ENCODE peak calls at places on chromosomes 3 and 15, in nine cellular contexts. One of them, this sample, is unnamed.

GRCh38 chr15:41429003-41429890 is 12.4 kb downstream of the RTF1 start:
- DNase-seq in iris pigment epithelial cell: peak; percentile 42
- DNase-seq in Calu3: no peak
- DNase-seq in naive thymus-derived CD8-positive, alpha-beta T cell: no peak
- DNase-seq in NCI-H524: no peak
- DNase-seq in activated B cell treated with CpG ODN at 0.5 μM for 24 hours: no peak
- DNase-seq in amniotic stem cell: no peak
- DNase-seq in T1000: no peak
- DNase-seq in fibroblast of gingiva: no peak
- DNase-seq in this sample: no peak

GRCh38 chr3:64187065-64187959 is 38.0 kb downstream of the PRICKLE2 start:
- DNase-seq in fibroblast of gingiva: peak; percentile 67
- DNase-seq in activated B cell treated with CpG ODN at 0.5 μM for 24 hours: no peak
- DNase-seq in Calu3: peak; percentile 71
- DNase-seq in iris pigment epithelial cell: peak; percentile 98
- DNase-seq in amniotic stem cell: peak; percentile 64
- DNase-seq in NCI-H524: no peak
- DNase-seq in T1000: peak; percentile 89
- DNase-seq in naive thymus-derived CD8-positive, alpha-beta T cell: no peak
- DNase-seq in this sample: peak; percentile 52

GRCh38 chr3:65809641-65810150 is 229.0 kb downstream of the MAGI1 start:
- DNase-seq in fibroblast of gingiva: no peak
- DNase-seq in NCI-H524: no peak
- DNase-seq in amniotic stem cell: no peak
- DNase-seq in T1000: no peak
- DNase-seq in iris pigment epithelial cell: no peak
- DNase-seq in Calu3: no peak
- DNase-seq in activated B cell treated with CpG ODN at 0.5 μM for 24 hours: no peak
- DNase-seq in naive thymus-derived CD8-positive, alpha-beta T cell: no peak
- DNase-seq in this sample: no peak

GRCh38 chr15:58724471-58724870 is 25.0 kb downstream of the ADAM10 start:
- DNase-seq in naive thymus-derived CD8-positive, alpha-beta T cell: no peak
- DNase-seq in amniotic stem cell: no peak
- DNase-seq in Calu3: no peak
- DNase-seq in NCI-H524: no peak
- DNase-seq in fibroblast of gingiva: peak; percentile 22
- DNase-seq in activated B cell treated with CpG ODN at 0.5 μM for 24 hours: no peak
- DNase-seq in T1000: no peak
- DNase-seq in iris pigment epithelial cell: peak; percentile 82
- DNase-seq in this sample: no peak

GRCh38 chr3:95813261-95813660 is 1001.1 kb upstream of the EPHA6 start:
- DNase-seq in naive thymus-derived CD8-positive, alpha-beta T cell: no peak
- DNase-seq in T1000: no peak
- DNase-seq in activated B cell treated with CpG ODN at 0.5 μM for 24 hours: no peak
- DNase-seq in fibroblast of gingiva: no peak
- DNase-seq in iris pigment epithelial cell: no peak
- DNase-seq in amniotic stem cell: no peak
- DNase-seq in NCI-H524: no peak
- DNase-seq in Calu3: no peak
- DNase-seq in this sample: no peak

GRCh38 chr3:86245360-86245759 is 745.6 kb downstream of the VGLL3 start:
- DNase-seq in naive thymus-derived CD8-positive, alpha-beta T cell: no peak
- DNase-seq in iris pigment epithelial cell: peak; percentile 1
- DNase-seq in Calu3: no peak
- DNase-seq in NCI-H524: peak; percentile 36
- DNase-seq in amniotic stem cell: no peak
- DNase-seq in activated B cell treated with CpG ODN at 0.5 μM for 24 hours: no peak
- DNase-seq in T1000: no peak
- DNase-seq in fibroblast of gingiva: no peak
- DNase-seq in this sample: no peak

GRCh38 chr3:195069501-195070251 is 201.3 kb downstream of the XXYLT1 start:
- DNase-seq in iris pigment epithelial cell: no peak
- DNase-seq in T1000: no peak
- DNase-seq in activated B cell treated with CpG ODN at 0.5 μM for 24 hours: peak; percentile 9
- DNase-seq in naive thymus-derived CD8-positive, alpha-beta T cell: no peak
- DNase-seq in fibroblast of gingiva: no peak
- DNase-seq in Calu3: no peak
- DNase-seq in NCI-H524: no peak
- DNase-seq in amniotic stem cell: no peak
- DNase-seq in this sample: no peak

GRCh38 chr3:54857343-54857742 is 70.5 kb downstream of the LRTM1 start:
- DNase-seq in activated B cell treated with CpG ODN at 0.5 μM for 24 hours: no peak
- DNase-seq in naive thymus-derived CD8-positive, alpha-beta T cell: no peak
- DNase-seq in NCI-H524: no peak
- DNase-seq in iris pigment epithelial cell: no peak
- DNase-seq in amniotic stem cell: no peak
- DNase-seq in Calu3: no peak
- DNase-seq in fibroblast of gingiva: peak; percentile 25
- DNase-seq in T1000: peak; percentile 46
- DNase-seq in this sample: no peak

GRCh38 chr15:75037685-75038084 is 14.3 kb downstream of the PPCDC start:
- DNase-seq in iris pigment epithelial cell: peak; percentile 54
- DNase-seq in fibroblast of gingiva: no peak
- DNase-seq in NCI-H524: no peak
- DNase-seq in naive thymus-derived CD8-positive, alpha-beta T cell: no peak
- DNase-seq in T1000: no peak
- DNase-seq in Calu3: no peak
- DNase-seq in amniotic stem cell: no peak
- DNase-seq in activated B cell treated with CpG ODN at 0.5 μM for 24 hours: no peak
- DNase-seq in this sample: no peak

GRCh38 chr3:159390656-159391055 is 588.8 kb downstream of the MFSD1 start:
- DNase-seq in fibroblast of gingiva: no peak
- DNase-seq in activated B cell treated with CpG ODN at 0.5 μM for 24 hours: no peak
- DNase-seq in naive thymus-derived CD8-positive, alpha-beta T cell: no peak
- DNase-seq in amniotic stem cell: no peak
- DNase-seq in iris pigment epithelial cell: no peak
- DNase-seq in Calu3: no peak
- DNase-seq in NCI-H524: peak; percentile 7
- DNase-seq in T1000: no peak
- DNase-seq in this sample: no peak

GRCh38 chr3:23612296-23612891 is 193.4 kb upstream of the UBE2E1 start:
- DNase-seq in NCI-H524: no peak
- DNase-seq in fibroblast of gingiva: no peak
- DNase-seq in iris pigment epithelial cell: peak; percentile 78
- DNase-seq in Calu3: no peak
- DNase-seq in amniotic stem cell: no peak
- DNase-seq in activated B cell treated with CpG ODN at 0.5 μM for 24 hours: no peak
- DNase-seq in naive thymus-derived CD8-positive, alpha-beta T cell: peak; percentile 5
- DNase-seq in T1000: no peak
- DNase-seq in this sample: no peak

GRCh38 chr3:47250309-47251060 is 32.1 kb downstream of the KIF9 start:
- DNase-seq in T1000: no peak
- DNase-seq in activated B cell treated with CpG ODN at 0.5 μM for 24 hours: no peak
- DNase-seq in Calu3: peak; percentile 51
- DNase-seq in naive thymus-derived CD8-positive, alpha-beta T cell: no peak
- DNase-seq in amniotic stem cell: no peak
- DNase-seq in fibroblast of gingiva: no peak
- DNase-seq in NCI-H524: peak; percentile 18
- DNase-seq in iris pigment epithelial cell: peak; percentile 9
- DNase-seq in this sample: no peak

GRCh38 chr3:58424613-58425012 is 9.0 kb downstream of the PDHB start:
- DNase-seq in naive thymus-derived CD8-positive, alpha-beta T cell: no peak
- DNase-seq in iris pigment epithelial cell: no peak
- DNase-seq in activated B cell treated with CpG ODN at 0.5 μM for 24 hours: no peak
- DNase-seq in fibroblast of gingiva: no peak
- DNase-seq in Calu3: no peak
- DNase-seq in amniotic stem cell: no peak
- DNase-seq in T1000: no peak
- DNase-seq in NCI-H524: no peak
- DNase-seq in this sample: no peak

GRCh38 chr3:56453027-56453426 is 15.2 kb downstream of the ERC2 start:
- DNase-seq in naive thymus-derived CD8-positive, alpha-beta T cell: no peak
- DNase-seq in activated B cell treated with CpG ODN at 0.5 μM for 24 hours: no peak
- DNase-seq in T1000: no peak
- DNase-seq in amniotic stem cell: no peak
- DNase-seq in Calu3: no peak
- DNase-seq in iris pigment epithelial cell: no peak
- DNase-seq in fibroblast of gingiva: no peak
- DNase-seq in NCI-H524: peak; percentile 44
- DNase-seq in this sample: no peak

GRCh38 chr3:134197681-134198261 is 52.9 kb downstream of the RYK start:
- DNase-seq in iris pigment epithelial cell: peak; percentile 79
- DNase-seq in T1000: no peak
- DNase-seq in NCI-H524: peak; percentile 62
- DNase-seq in amniotic stem cell: peak; percentile 9
- DNase-seq in Calu3: peak; percentile 51
- DNase-seq in naive thymus-derived CD8-positive, alpha-beta T cell: no peak
- DNase-seq in fibroblast of gingiva: peak; percentile 57
- DNase-seq in activated B cell treated with CpG ODN at 0.5 μM for 24 hours: no peak
- DNase-seq in this sample: no peak

GRCh38 chr15:72998226-72998625 is 54.0 kb upstream of the NEO1 start:
- DNase-seq in NCI-H524: no peak
- DNase-seq in T1000: no peak
- DNase-seq in fibroblast of gingiva: no peak
- DNase-seq in activated B cell treated with CpG ODN at 0.5 μM for 24 hours: no peak
- DNase-seq in amniotic stem cell: no peak
- DNase-seq in naive thymus-derived CD8-positive, alpha-beta T cell: no peak
- DNase-seq in Calu3: no peak
- DNase-seq in iris pigment epithelial cell: no peak
- DNase-seq in this sample: no peak

GRCh38 chr3:150237490-150237889 is 170.6 kb upstream of the TSC22D2 start:
- DNase-seq in fibroblast of gingiva: peak; percentile 38
- DNase-seq in activated B cell treated with CpG ODN at 0.5 μM for 24 hours: no peak
- DNase-seq in iris pigment epithelial cell: peak; percentile 80
- DNase-seq in naive thymus-derived CD8-positive, alpha-beta T cell: no peak
- DNase-seq in NCI-H524: no peak
- DNase-seq in T1000: peak; percentile 37
- DNase-seq in amniotic stem cell: no peak
- DNase-seq in Calu3: no peak
- DNase-seq in this sample: no peak

GRCh38 chr3:16987141-16987540 is 102.4 kb downstream of the PLCL2 start:
- DNase-seq in Calu3: no peak
- DNase-seq in amniotic stem cell: no peak
- DNase-seq in NCI-H524: no peak
- DNase-seq in naive thymus-derived CD8-positive, alpha-beta T cell: no peak
- DNase-seq in T1000: no peak
- DNase-seq in fibroblast of gingiva: no peak
- DNase-seq in activated B cell treated with CpG ODN at 0.5 μM for 24 hours: no peak
- DNase-seq in iris pigment epithelial cell: no peak
- DNase-seq in this sample: no peak

GRCh38 chr15:25682349-25682748 is 180.8 kb downstream of the ATP10A start:
- DNase-seq in amniotic stem cell: no peak
- DNase-seq in T1000: no peak
- DNase-seq in activated B cell treated with CpG ODN at 0.5 μM for 24 hours: no peak
- DNase-seq in iris pigment epithelial cell: no peak
- DNase-seq in fibroblast of gingiva: peak; percentile 29
- DNase-seq in NCI-H524: no peak
- DNase-seq in naive thymus-derived CD8-positive, alpha-beta T cell: no peak
- DNase-seq in Calu3: no peak
- DNase-seq in this sample: peak; percentile 23

GRCh38 chr3:174937488-174937887 is 78.4 kb downstream of the NAALADL2 start:
- DNase-seq in naive thymus-derived CD8-positive, alpha-beta T cell: no peak
- DNase-seq in NCI-H524: no peak
- DNase-seq in iris pigment epithelial cell: peak; percentile 77
- DNase-seq in activated B cell treated with CpG ODN at 0.5 μM for 24 hours: no peak
- DNase-seq in T1000: no peak
- DNase-seq in Calu3: no peak
- DNase-seq in fibroblast of gingiva: peak; percentile 71
- DNase-seq in amniotic stem cell: no peak
- DNase-seq in this sample: no peak

GRCh38 chr3:11568503-11569155 is 75.1 kb downstream of the VGLL4 start:
- DNase-seq in NCI-H524: no peak
- DNase-seq in naive thymus-derived CD8-positive, alpha-beta T cell: no peak
- DNase-seq in T1000: peak; percentile 91
- DNase-seq in iris pigment epithelial cell: peak; percentile 87
- DNase-seq in activated B cell treated with CpG ODN at 0.5 μM for 24 hours: no peak
- DNase-seq in amniotic stem cell: peak; percentile 75
- DNase-seq in fibroblast of gingiva: peak; percentile 92
- DNase-seq in Calu3: peak; percentile 76
- DNase-seq in this sample: peak; percentile 95

GRCh38 chr3:98966862-98967554 is 65.5 kb upstream of the DCBLD2 start:
- DNase-seq in Calu3: peak; percentile 21
- DNase-seq in naive thymus-derived CD8-positive, alpha-beta T cell: no peak
- DNase-seq in NCI-H524: peak; percentile 33
- DNase-seq in T1000: no peak
- DNase-seq in iris pigment epithelial cell: peak; percentile 42
- DNase-seq in fibroblast of gingiva: peak; percentile 20
- DNase-seq in activated B cell treated with CpG ODN at 0.5 μM for 24 hours: no peak
- DNase-seq in amniotic stem cell: no peak
- DNase-seq in this sample: no peak

GRCh38 chr15:60973637-60974415 is 255.3 kb downstream of the RORA start:
- DNase-seq in iris pigment epithelial cell: peak; percentile 94
- DNase-seq in naive thymus-derived CD8-positive, alpha-beta T cell: no peak
- DNase-seq in NCI-H524: no peak
- DNase-seq in fibroblast of gingiva: no peak
- DNase-seq in amniotic stem cell: no peak
- DNase-seq in Calu3: no peak
- DNase-seq in T1000: no peak
- DNase-seq in activated B cell treated with CpG ODN at 0.5 μM for 24 hours: no peak
- DNase-seq in this sample: no peak

GRCh38 chr3:23372296-23372695 is 169.2 kb downstream of the UBE2E2 start:
- DNase-seq in NCI-H524: no peak
- DNase-seq in fibroblast of gingiva: peak; percentile 43
- DNase-seq in amniotic stem cell: no peak
- DNase-seq in Calu3: no peak
- DNase-seq in iris pigment epithelial cell: peak; percentile 16
- DNase-seq in naive thymus-derived CD8-positive, alpha-beta T cell: no peak
- DNase-seq in T1000: no peak
- DNase-seq in activated B cell treated with CpG ODN at 0.5 μM for 24 hours: no peak
- DNase-seq in this sample: no peak

This sample was measured in anterior cingulate cortex.